ENCODE peak calls at places on chromosomes 6 and 20, in four cellular contexts. Q is mammary epithelial cell; C is stimulated activated CD4-positive, alpha-beta T cell treated with anti-CD3 and anti-CD28 coated beads, Interleukin-1b, Interleukin-23, amount 100 ng/mL, for 24 hours; N is dorsolateral prefrontal cortex. G is an unnamed sample.

GRCh38 chr20:881051-881820 is 34.9 kb downstream of the ANGPT4 start:
- DNase-seq in C (no peak), Q (peak; percentile 83), N (no peak), G (no peak)

GRCh38 chr6:131949909-131950766 is 1.0 kb downstream of the CCN2 start:
- DNase-seq in C (no peak), Q (peak; percentile 85), N (peak; percentile 73), G (peak; percentile 80)

GRCh38 chr6:66638099-66638498 is 931.1 kb upstream of the EYS start:
- DNase-seq in C (no peak), Q (no peak), N (no peak), G (no peak)

GRCh38 chr6:76792394-76792793 is 670.9 kb downstream of the HTR1B start:
- DNase-seq in N (no peak), C (no peak), Q (peak; percentile 56), G (no peak)

GRCh38 chr20:45938727-45939438 is 4.4 kb downstream of the PCIF1 start:
- DNase-seq in C (no peak), N (no peak), Q (no peak), G (no peak)

GRCh38 chr6:50718058-50718457 is 4.7 kb downstream of the TFAP2D start:
- DNase-seq in N (no peak), C (no peak), Q (no peak), G (no peak)

GRCh38 chr6:4316867-4317400 is 181.6 kb upstream of the ECI2 start:
- DNase-seq in N (peak; percentile 53), C (no peak), Q (peak; percentile 76), G (no peak)

GRCh38 chr6:27144740-27145079 is 102.8 kb upstream of the PRSS16 start:
- DNase-seq in N (no peak), C (no peak), Q (peak; percentile 9), G (no peak)

GRCh38 chr6:129748212-129748900 is 38.4 kb upstream of the ARHGAP18 start:
- DNase-seq in Q (peak; percentile 70), N (no peak), C (peak; percentile 10), G (no peak)

GRCh38 chr6:36906539-36906938 is 20.8 kb downstream of the C6orf89 start:
- DNase-seq in Q (no peak), C (no peak), N (no peak), G (peak; percentile 69)

GRCh38 chr6:36241728-36242127 is 28.1 kb upstream of the PNPLA1 start:
- DNase-seq in C (no peak), Q (no peak), N (peak; percentile 67), G (peak; percentile 39)

GRCh38 chr20:24502184-24502583 is 32.8 kb downstream of the SYNDIG1 start:
- DNase-seq in N (peak; percentile 95), C (no peak), Q (peak; percentile 60), G (peak; percentile 57)

GRCh38 chr6:40328376-40328987 is 258.7 kb downstream of the LRFN2 start:
- DNase-seq in N (peak; percentile 32), Q (peak; percentile 52), C (no peak), G (peak; percentile 36)

G was measured in head of caudate nucleus.